ENCODE peak calls at places on chromosomes 4 and X, in four cellular contexts. H is GM12878, Z is K562, V is HepG2. X is an unnamed sample.

GRCh38 chr4:55321707-55322264 is 24.3 kb upstream of the SRD5A3 start:
- DNase-seq in H (peak), V (peak), Z (peak), X (peak)

GRCh38 chr4:111639876-111640275 is 505.4 kb upstream of the FAM241A start:
- DNase-seq in H (no peak), Z (no peak), V (no peak), X (no peak)

GRCh38 chrX:145817666-145818521 is at the start of gene SLITRK2:
- DNase-seq in V (no peak), Z (no peak), H (no peak), X (no peak)

GRCh38 chr4:19130836-19131235 is 1109.3 kb upstream of the LCORL start:
- DNase-seq in V (no peak), H (no peak), Z (no peak), X (no peak)

GRCh38 chr4:54658321-54659093 is 750 bp downstream of the KIT start:
- DNase-seq in V (peak), H (no peak), Z (peak), X (peak)

GRCh38 chr4:67522851-67523671 is 22.2 kb downstream of the CENPC start:
- DNase-seq in Z (peak), V (no peak), H (no peak), X (no peak)

GRCh38 chrX:69284491-69284890 is 119.2 kb upstream of the PJA1 start:
- DNase-seq in H (no peak), Z (no peak), V (no peak), X (no peak)

GRCh38 chr4:185358514-185359433 is 37.0 kb downstream of the LRP2BP start:
- DNase-seq in V (peak), H (no peak), Z (peak), X (no peak)

GRCh38 chr4:22071749-22072148 is 123.2 kb upstream of the KCNIP4 start:
- DNase-seq in V (no peak), H (no peak), Z (no peak), X (no peak)

GRCh38 chr4:157713342-157713741 is 459.5 kb downstream of the GASK1B start:
- DNase-seq in H (no peak), Z (no peak), V (no peak), X (no peak)

GRCh38 chrX:101191217-101191750 is 28.3 kb upstream of the DRP2 start:
- DNase-seq in H (no peak), V (no peak), Z (peak), X (no peak)

GRCh38 chr4:176376032-176376614 is 56.4 kb downstream of the SPCS3 start:
- DNase-seq in V (no peak), H (no peak), Z (no peak), X (peak)

GRCh38 chrX:128518508-128518907 is 466.3 kb upstream of the ACTRT1 start:
- DNase-seq in V (peak), Z (no peak), H (no peak), X (peak)

GRCh38 chr4:116878280-116878679 is 207.1 kb downstream of the TRAM1L1 start:
- DNase-seq in Z (no peak), V (no peak), H (no peak), X (no peak)

GRCh38 chr4:94413085-94413685 is 38.6 kb upstream of the PDLIM5 start:
- DNase-seq in Z (no peak), V (no peak), H (no peak), X (no peak)

GRCh38 chr4:187414716-187415115 is 580.9 kb upstream of the ZFP42 start:
- DNase-seq in V (no peak), H (no peak), Z (no peak), X (no peak)

GRCh38 chr4:149980941-149981340 is 97.3 kb upstream of the DCLK2 start:
- DNase-seq in V (peak), H (no peak), Z (peak), X (peak)

GRCh38 chr4:52106701-52107100 is 55.6 kb downstream of the SPATA18 start:
- DNase-seq in Z (no peak), V (no peak), H (no peak), X (no peak)

GRCh38 chrX:45360571-45360970 is 159.9 kb upstream of the DIPK2B start:
- DNase-seq in Z (no peak), H (no peak), V (no peak), X (no peak)

GRCh38 chr4:96558466-96558865 is 718.6 kb downstream of the PDHA2 start:
- DNase-seq in H (no peak), Z (no peak), V (no peak), X (no peak)

GRCh38 chr4:94475794-94476193 is 24.1 kb downstream of the PDLIM5 start:
- DNase-seq in V (no peak), H (no peak), Z (no peak), X (no peak)

GRCh38 chr4:856468-856901 is 30.6 kb upstream of the CPLX1 start:
- DNase-seq in H (no peak), Z (no peak), V (no peak), X (no peak)

GRCh38 chrX:72041901-72042859 is 89.5 kb downstream of the RTL5 start:
- DNase-seq in Z (no peak), V (no peak), H (no peak), X (no peak)

GRCh38 chr4:186400676-186401075 is 134.7 kb downstream of the F11 start:
- DNase-seq in V (no peak), H (no peak), Z (no peak), X (no peak)

GRCh38 chr4:25892796-25893195 is 21.2 kb upstream of the SMIM20 start:
- DNase-seq in V (no peak), Z (no peak), H (no peak), X (no peak)

GRCh38 chr4:181475781-181476180 is 767.4 kb upstream of the TENM3 start:
- DNase-seq in Z (no peak), V (no peak), H (no peak), X (peak)

GRCh38 chrX:57951666-57952319 is 41.5 kb upstream of the ZXDA start:
- DNase-seq in Z (no peak), V (no peak), H (no peak), X (no peak)

GRCh38 chr4:168019019-168019651 is 73.2 kb upstream of the ANXA10 start:
- DNase-seq in H (no peak), Z (no peak), V (no peak), X (no peak)

GRCh38 chr4:6516762-6517161 is 44.3 kb upstream of the PPP2R2C start:
- DNase-seq in V (no peak), Z (no peak), H (peak), X (no peak)

GRCh38 chr4:163693211-163693610 is 198.7 kb downstream of the TMA16 start:
- DNase-seq in Z (no peak), H (no peak), V (no peak), X (no peak)

GRCh38 chr4:108135549-108136209 is 33.1 kb downstream of the LEF1 start:
- DNase-seq in Z (peak), V (no peak), H (no peak), X (peak)

GRCh38 chrX:149631293-149632165 is at the start of gene TMEM185A:
- DNase-seq in Z (peak), V (peak), H (no peak), X (peak)

GRCh38 chr4:121041307-121042090 is 30.8 kb downstream of the NDNF start:
- DNase-seq in Z (no peak), V (no peak), H (peak), X (no peak)

GRCh38 chrX:54930291-54931049 is 9.8 kb downstream of the TRO start:
- DNase-seq in V (no peak), H (no peak), Z (no peak), X (no peak)

GRCh38 chr4:73676881-73677323 is 56.7 kb upstream of the RASSF6 start:
- DNase-seq in Z (no peak), H (peak), V (no peak), X (no peak)

GRCh38 chr4:46648088-46648744 is 258.3 kb upstream of the GABRA2 start:
- DNase-seq in V (peak), Z (peak), H (no peak), X (peak)

GRCh38 chr4:185998791-185999190 is 70.2 kb upstream of the TLR3 start:
- DNase-seq in V (no peak), H (no peak), Z (no peak), X (no peak)

GRCh38 chrX:98371994-98372393 is 1488.3 kb downstream of the RPA4 start:
- DNase-seq in V (no peak), Z (no peak), H (no peak), X (no peak)
- TF ChIP-seq TARDBP in V (no peak), Z (no peak), H (no peak), X (no peak)

GRCh38 chr4:169270810-169271691 is at the start of gene SH3RF1:
- DNase-seq in H (no peak), V (peak), Z (peak), X (peak)

GRCh38 chr4:169271692-169272007 is 894 bp upstream of the SH3RF1 start:
- DNase-seq in H (no peak), V (no peak), Z (no peak), X (no peak)

GRCh38 chr4:169267070-169267469 is 3.7 kb downstream of the SH3RF1 start:
- DNase-seq in Z (no peak), H (no peak), V (no peak), X (no peak)

GRCh38 chr4:169270156-169270809 is 473 bp downstream of the SH3RF1 start:
- DNase-seq in Z (peak), H (no peak), V (no peak), X (peak)

GRCh38 chr4:169268951-169269781 is 1.6 kb downstream of the SH3RF1 start:
- DNase-seq in V (peak), H (no peak), Z (no peak), X (peak)
- TF ChIP-seq TARDBP in V (no peak), H (no peak), Z (no peak), X (no peak)

GRCh38 chr4:102843273-102843672 is 15.9 kb upstream of the UBE2D3 start:
- DNase-seq in H (no peak), Z (no peak), V (no peak), X (no peak)
- TF ChIP-seq TARDBP in H (no peak), Z (no peak), V (no peak), X (no peak)

DNA sequence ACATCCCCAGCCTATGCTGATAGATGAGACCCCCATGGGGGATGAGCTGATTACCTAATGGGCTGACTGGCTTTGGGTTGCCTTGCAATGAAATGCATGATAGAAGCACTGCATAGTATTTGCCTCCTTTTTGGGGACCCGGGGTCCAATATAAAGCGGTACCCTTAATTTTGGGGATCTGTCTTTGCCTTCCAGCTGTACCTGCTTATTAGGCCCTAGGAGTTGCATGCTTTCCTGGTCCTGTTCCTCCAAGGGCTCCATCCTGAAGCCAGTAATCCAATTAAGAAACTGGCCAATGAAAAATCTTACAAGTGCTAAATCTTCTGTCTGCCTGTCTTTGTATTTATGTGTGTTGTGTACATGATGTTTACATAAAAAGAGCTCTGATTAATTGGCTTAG is 791.6 kb downstream of the TRIML1 start:
- DNase-seq in H (no peak), Z (peak), V (no peak), X (no peak)
- TF ChIP-seq TARDBP in H (no peak), Z (no peak), V (no peak), X (no peak)

DNA sequence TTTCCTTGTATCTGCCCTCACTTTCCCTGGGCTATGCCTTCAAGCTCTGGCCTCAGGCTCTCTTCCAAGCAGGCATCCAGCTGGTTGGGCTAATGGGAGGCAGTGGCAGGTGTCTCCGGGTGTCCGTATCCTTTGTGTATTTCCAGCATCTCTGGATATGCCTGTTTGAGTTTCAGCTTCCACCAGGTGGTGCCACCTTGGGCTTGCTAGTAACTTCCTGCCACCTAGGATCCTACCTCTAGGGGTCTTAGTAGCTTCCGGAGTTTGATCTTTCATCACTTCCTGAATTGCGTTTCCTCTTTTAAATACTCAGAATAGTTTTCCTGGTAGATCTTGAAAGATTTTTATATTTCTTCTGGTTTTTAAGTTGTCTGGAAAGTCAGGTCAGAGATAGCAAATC is 23.2 kb upstream of the ANOS1 start:
- DNase-seq in H (no peak), Z (peak), V (no peak), X (peak)
- TF ChIP-seq TARDBP in H (no peak), Z (no peak), V (no peak), X (no peak)

X was measured in HEK293T.